ENCODE peak calls at places on chromosomes 2 and 18, in six cellular contexts. One of them, this sample, is unnamed.

GRCh38 chr18:50559750-50560680 is at the start of gene MAPK4:
- DNase-seq in OCI-LY7: no peak
- DNase-seq in heart left ventricle: peak; percentile 53
- DNase-seq in fibroblast of villous mesenchyme: peak; percentile 11
- DNase-seq in astrocyte of the spinal cord: peak; percentile 1
- DNase-seq in testis: peak; percentile 57
- DNase-seq in this sample: peak; percentile 8

GRCh38 chr2:219997341-219997851 is 370.0 kb downstream of the SLC4A3 start:
- DNase-seq in astrocyte of the spinal cord: peak; percentile 55
- DNase-seq in heart left ventricle: peak; percentile 25
- DNase-seq in fibroblast of villous mesenchyme: peak; percentile 69
- DNase-seq in testis: peak; percentile 88
- DNase-seq in OCI-LY7: peak; percentile 4
- DNase-seq in this sample: peak; percentile 23

GRCh38 chr2:129484999-129485398 is 494.5 kb upstream of the RAB6C start:
- DNase-seq in testis: no peak
- DNase-seq in fibroblast of villous mesenchyme: no peak
- DNase-seq in heart left ventricle: no peak
- DNase-seq in OCI-LY7: no peak
- DNase-seq in astrocyte of the spinal cord: no peak
- DNase-seq in this sample: no peak

GRCh38 chr18:47247833-47248609 is 3.4 kb downstream of the SKOR2 start:
- DNase-seq in testis: no peak
- DNase-seq in astrocyte of the spinal cord: no peak
- DNase-seq in heart left ventricle: no peak
- DNase-seq in OCI-LY7: no peak
- DNase-seq in fibroblast of villous mesenchyme: no peak
- DNase-seq in this sample: no peak

GRCh38 chr2:62114564-62114963 is 81.4 kb upstream of the B3GNT2 start:
- DNase-seq in fibroblast of villous mesenchyme: no peak
- DNase-seq in OCI-LY7: no peak
- DNase-seq in heart left ventricle: peak; percentile 43
- DNase-seq in testis: no peak
- DNase-seq in astrocyte of the spinal cord: no peak
- DNase-seq in this sample: no peak

GRCh38 chr18:26503382-26503781 is 45.0 kb downstream of the KCTD1 start:
- DNase-seq in astrocyte of the spinal cord: no peak
- DNase-seq in heart left ventricle: no peak
- DNase-seq in testis: no peak
- DNase-seq in fibroblast of villous mesenchyme: no peak
- DNase-seq in OCI-LY7: no peak
- DNase-seq in this sample: no peak

GRCh38 chr2:209380278-209380677 is 43.6 kb upstream of the MAP2 start:
- DNase-seq in testis: no peak
- DNase-seq in OCI-LY7: peak; percentile 4
- DNase-seq in heart left ventricle: no peak
- DNase-seq in fibroblast of villous mesenchyme: no peak
- DNase-seq in astrocyte of the spinal cord: no peak
- DNase-seq in this sample: no peak

GRCh38 chr2:145020694-145021093 is 500.8 kb upstream of the ZEB2 start:
- DNase-seq in testis: no peak
- DNase-seq in fibroblast of villous mesenchyme: peak; percentile 64
- DNase-seq in heart left ventricle: no peak
- DNase-seq in astrocyte of the spinal cord: no peak
- DNase-seq in OCI-LY7: no peak
- DNase-seq in this sample: no peak

GRCh38 chr2:152336103-152336853 is 1.3 kb downstream of the FMNL2 start:
- DNase-seq in OCI-LY7: no peak
- DNase-seq in fibroblast of villous mesenchyme: peak; percentile 62
- DNase-seq in astrocyte of the spinal cord: peak; percentile 55
- DNase-seq in heart left ventricle: peak; percentile 69
- DNase-seq in testis: peak; percentile 76
- DNase-seq in this sample: peak; percentile 38

GRCh38 chr2:119914266-119914665 is 98.6 kb upstream of the EPB41L5 start:
- DNase-seq in fibroblast of villous mesenchyme: peak; percentile 66
- DNase-seq in heart left ventricle: no peak
- DNase-seq in testis: no peak
- DNase-seq in OCI-LY7: no peak
- DNase-seq in astrocyte of the spinal cord: no peak
- DNase-seq in this sample: no peak

GRCh38 chr2:52745144-52745543 is 1022.5 kb upstream of the CHAC2 start:
- DNase-seq in OCI-LY7: no peak
- DNase-seq in heart left ventricle: no peak
- DNase-seq in fibroblast of villous mesenchyme: no peak
- DNase-seq in testis: no peak
- DNase-seq in astrocyte of the spinal cord: no peak
- DNase-seq in this sample: no peak

GRCh38 chr18:77103991-77104521 is 28.5 kb downstream of the MBP start:
- DNase-seq in testis: no peak
- DNase-seq in fibroblast of villous mesenchyme: peak; percentile 80
- DNase-seq in astrocyte of the spinal cord: no peak
- DNase-seq in heart left ventricle: no peak
- DNase-seq in OCI-LY7: no peak
- DNase-seq in this sample: peak; percentile 39

GRCh38 chr2:82731824-82732223 is 1727.3 kb downstream of the SUCLG1 start:
- DNase-seq in OCI-LY7: no peak
- DNase-seq in testis: no peak
- DNase-seq in astrocyte of the spinal cord: no peak
- DNase-seq in fibroblast of villous mesenchyme: no peak
- DNase-seq in heart left ventricle: no peak
- DNase-seq in this sample: no peak

GRCh38 chr2:241036964-241037421 is 38.6 kb downstream of the SNED1 start:
- DNase-seq in fibroblast of villous mesenchyme: no peak
- DNase-seq in heart left ventricle: no peak
- DNase-seq in OCI-LY7: no peak
- DNase-seq in astrocyte of the spinal cord: no peak
- DNase-seq in testis: no peak
- DNase-seq in this sample: no peak

GRCh38 chr2:236177967-236178909 is 10.1 kb upstream of the GBX2 start:
- DNase-seq in OCI-LY7: no peak
- DNase-seq in heart left ventricle: peak; percentile 60
- DNase-seq in fibroblast of villous mesenchyme: peak; percentile 63
- DNase-seq in astrocyte of the spinal cord: peak; percentile 53
- DNase-seq in testis: peak; percentile 83
- DNase-seq in this sample: peak; percentile 56

GRCh38 chr2:188746727-188747126 is 227.4 kb upstream of the COL3A1 start:
- DNase-seq in fibroblast of villous mesenchyme: peak; percentile 65
- DNase-seq in heart left ventricle: no peak
- DNase-seq in astrocyte of the spinal cord: peak; percentile 52
- DNase-seq in OCI-LY7: no peak
- DNase-seq in testis: no peak
- DNase-seq in this sample: peak; percentile 25

GRCh38 chr2:147547425-147547824 is 297.4 kb upstream of the ACVR2A start:
- DNase-seq in testis: no peak
- DNase-seq in OCI-LY7: no peak
- DNase-seq in astrocyte of the spinal cord: no peak
- DNase-seq in heart left ventricle: no peak
- DNase-seq in fibroblast of villous mesenchyme: no peak
- DNase-seq in this sample: peak; percentile 75

DNA sequence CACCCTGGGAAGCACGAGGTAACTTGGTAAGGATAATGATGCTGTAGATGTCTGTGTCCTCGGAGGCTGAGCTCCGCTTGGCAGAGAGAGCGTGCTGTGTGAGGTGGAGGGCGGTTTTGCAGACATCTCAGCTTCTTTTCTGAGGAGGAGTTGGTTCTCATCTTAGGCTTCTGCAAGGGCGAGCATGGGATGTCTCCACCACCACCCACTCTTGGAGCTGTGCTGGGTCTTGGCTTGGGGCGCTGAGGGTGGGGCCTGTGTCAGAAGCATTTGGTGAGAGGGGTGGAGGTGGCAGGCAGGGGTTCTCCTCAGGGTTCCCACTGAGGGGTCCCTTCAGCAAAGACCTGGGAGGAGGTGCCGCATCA is 9.2 kb downstream of the OXER1 start:
- DNase-seq in astrocyte of the spinal cord: no peak
- DNase-seq in testis: no peak
- DNase-seq in heart left ventricle: no peak
- DNase-seq in OCI-LY7: no peak
- DNase-seq in fibroblast of villous mesenchyme: no peak
- DNase-seq in this sample: no peak
- H3K4me3 ChIP-seq in astrocyte of the spinal cord: no peak overlapping the region
- H3K4me3 ChIP-seq in testis: no peak overlapping the region
- H3K4me3 ChIP-seq in heart left ventricle: no peak overlapping the region
- H3K4me3 ChIP-seq in OCI-LY7: no peak overlapping the region
- H3K4me3 ChIP-seq in fibroblast of villous mesenchyme: no peak overlapping the region
- H3K4me3 ChIP-seq in this sample: no peak overlapping the region

GRCh38 chr2:34337735-34338134 is 738.6 kb upstream of the FAM98A start:
- DNase-seq in fibroblast of villous mesenchyme: no peak
- DNase-seq in testis: no peak
- DNase-seq in heart left ventricle: no peak
- DNase-seq in OCI-LY7: no peak
- DNase-seq in astrocyte of the spinal cord: no peak
- DNase-seq in this sample: no peak

GRCh38 chr2:34340307-34340706 is 741.2 kb upstream of the FAM98A start:
- DNase-seq in fibroblast of villous mesenchyme: no peak
- DNase-seq in heart left ventricle: no peak
- DNase-seq in astrocyte of the spinal cord: no peak
- DNase-seq in testis: no peak
- DNase-seq in OCI-LY7: no peak
- DNase-seq in this sample: no peak
- TF ChIP-seq CTCF in fibroblast of villous mesenchyme: no peak
- TF ChIP-seq CTCF in heart left ventricle: no peak
- TF ChIP-seq CTCF in astrocyte of the spinal cord: no peak
- TF ChIP-seq CTCF in testis: no peak
- TF ChIP-seq CTCF in OCI-LY7: no peak
- TF ChIP-seq CTCF in this sample: no peak

DNA sequence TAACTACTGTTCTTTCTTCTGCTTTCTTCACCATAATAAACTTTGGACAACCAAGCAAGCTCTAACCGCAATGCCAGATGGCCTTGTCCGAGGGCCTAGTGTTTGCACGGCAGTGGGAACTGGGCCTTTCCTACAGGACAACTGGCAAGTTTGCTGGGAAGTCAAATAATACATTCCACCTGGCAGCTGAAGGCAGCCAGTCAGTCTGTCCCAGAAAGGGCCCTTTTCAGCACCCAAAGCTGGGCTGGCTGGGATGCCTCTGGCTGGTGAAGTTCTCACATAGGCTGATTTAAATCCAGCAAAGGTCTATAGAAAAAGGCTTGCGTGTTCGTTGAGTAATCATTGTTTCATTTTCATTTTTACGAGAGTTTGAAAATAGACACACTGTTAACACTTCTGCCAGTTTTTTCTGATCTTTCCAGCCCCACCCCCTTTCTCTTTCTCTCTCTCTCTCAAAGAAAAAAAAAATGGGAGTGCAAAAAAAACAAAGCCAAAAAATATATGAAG is 110.0 kb upstream of the EPAS1 start:
- DNase-seq in fibroblast of villous mesenchyme: peak; percentile 97
- DNase-seq in heart left ventricle: peak; percentile 59
- DNase-seq in astrocyte of the spinal cord: peak; percentile 51
- DNase-seq in OCI-LY7: no peak
- DNase-seq in testis: peak; percentile 42
- DNase-seq in this sample: peak; percentile 97
- H3K4me3 ChIP-seq in fibroblast of villous mesenchyme: peak overlapping the region; percentile 16
- H3K4me3 ChIP-seq in heart left ventricle: peak overlapping the region; percentile 15
- H3K4me3 ChIP-seq in astrocyte of the spinal cord: no peak overlapping the region
- H3K4me3 ChIP-seq in OCI-LY7: no peak overlapping the region
- H3K4me3 ChIP-seq in testis: no peak overlapping the region
- H3K4me3 ChIP-seq in this sample: peak overlapping the region; percentile 55

GRCh38 chr2:174694196-174694878 is 69.9 kb downstream of the CHRNA1 start:
- DNase-seq in astrocyte of the spinal cord: no peak
- DNase-seq in fibroblast of villous mesenchyme: no peak
- DNase-seq in heart left ventricle: no peak
- DNase-seq in OCI-LY7: no peak
- DNase-seq in testis: no peak
- DNase-seq in this sample: no peak

GRCh38 chr2:174692256-174692830 is 71.9 kb downstream of the CHRNA1 start:
- DNase-seq in fibroblast of villous mesenchyme: no peak
- DNase-seq in testis: no peak
- DNase-seq in OCI-LY7: no peak
- DNase-seq in heart left ventricle: no peak
- DNase-seq in astrocyte of the spinal cord: no peak
- DNase-seq in this sample: peak; percentile 72

GRCh38 chr2:174694920-174695319 is 69.4 kb downstream of the CHRNA1 start:
- DNase-seq in OCI-LY7: no peak
- DNase-seq in astrocyte of the spinal cord: no peak
- DNase-seq in heart left ventricle: no peak
- DNase-seq in fibroblast of villous mesenchyme: no peak
- DNase-seq in testis: no peak
- DNase-seq in this sample: no peak

GRCh38 chr2:174691203-174691779 is 73.0 kb downstream of the CHRNA1 start:
- DNase-seq in fibroblast of villous mesenchyme: no peak
- DNase-seq in OCI-LY7: no peak
- DNase-seq in astrocyte of the spinal cord: no peak
- DNase-seq in heart left ventricle: no peak
- DNase-seq in testis: no peak
- DNase-seq in this sample: no peak

GRCh38 chr2:174693344-174693743 is 70.9 kb downstream of the CHRNA1 start:
- DNase-seq in fibroblast of villous mesenchyme: no peak
- DNase-seq in OCI-LY7: no peak
- DNase-seq in heart left ventricle: no peak
- DNase-seq in testis: no peak
- DNase-seq in astrocyte of the spinal cord: no peak
- DNase-seq in this sample: no peak
- TF ChIP-seq CTCF in fibroblast of villous mesenchyme: no peak
- TF ChIP-seq CTCF in OCI-LY7: no peak
- TF ChIP-seq CTCF in heart left ventricle: no peak
- TF ChIP-seq CTCF in testis: no peak
- TF ChIP-seq CTCF in astrocyte of the spinal cord: no peak
- TF ChIP-seq CTCF in this sample: no peak

GRCh38 chr18:57885931-57886330 is 82.8 kb upstream of the ATP8B1 start:
- DNase-seq in testis: no peak
- DNase-seq in fibroblast of villous mesenchyme: no peak
- DNase-seq in OCI-LY7: no peak
- DNase-seq in heart left ventricle: no peak
- DNase-seq in astrocyte of the spinal cord: no peak
- DNase-seq in this sample: no peak

GRCh38 chr18:57890266-57890665 is 87.2 kb upstream of the ATP8B1 start:
- DNase-seq in heart left ventricle: no peak
- DNase-seq in testis: no peak
- DNase-seq in OCI-LY7: no peak
- DNase-seq in astrocyte of the spinal cord: no peak
- DNase-seq in fibroblast of villous mesenchyme: no peak
- DNase-seq in this sample: no peak

GRCh38 chr18:57889841-57890240 is 86.7 kb upstream of the ATP8B1 start:
- DNase-seq in heart left ventricle: no peak
- DNase-seq in testis: no peak
- DNase-seq in OCI-LY7: no peak
- DNase-seq in astrocyte of the spinal cord: no peak
- DNase-seq in fibroblast of villous mesenchyme: no peak
- DNase-seq in this sample: no peak

GRCh38 chr18:57891707-57892391 is 88.7 kb upstream of the ATP8B1 start:
- DNase-seq in heart left ventricle: no peak
- DNase-seq in astrocyte of the spinal cord: no peak
- DNase-seq in testis: no peak
- DNase-seq in fibroblast of villous mesenchyme: no peak
- DNase-seq in OCI-LY7: no peak
- DNase-seq in this sample: no peak

DNA sequence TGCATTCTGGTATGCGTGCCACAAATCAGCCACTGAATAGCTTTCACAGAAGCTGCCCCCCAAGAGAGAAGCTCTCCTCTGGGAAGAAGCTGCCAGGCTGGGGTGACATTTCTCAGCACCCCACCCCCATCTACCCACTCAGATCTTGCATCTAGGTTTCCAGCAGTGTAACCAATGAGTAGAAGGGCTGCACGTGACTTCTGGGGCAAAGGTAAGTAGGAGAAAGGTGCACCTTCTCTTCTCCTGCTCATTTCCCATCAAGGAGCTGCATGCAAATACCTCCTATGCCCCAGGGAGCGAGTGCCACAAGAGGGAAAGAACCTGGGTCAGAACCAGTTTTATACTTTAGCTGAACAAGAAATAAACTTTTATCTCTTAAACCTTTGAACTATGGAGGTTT is 84.9 kb upstream of the ATP8B1 start:
- DNase-seq in testis: no peak
- DNase-seq in astrocyte of the spinal cord: no peak
- DNase-seq in OCI-LY7: no peak
- DNase-seq in heart left ventricle: no peak
- DNase-seq in fibroblast of villous mesenchyme: no peak
- DNase-seq in this sample: no peak
- H3K4me3 ChIP-seq in testis: no peak overlapping the region
- H3K4me3 ChIP-seq in astrocyte of the spinal cord: no peak overlapping the region
- H3K4me3 ChIP-seq in OCI-LY7: no peak overlapping the region
- H3K4me3 ChIP-seq in heart left ventricle: no peak overlapping the region
- H3K4me3 ChIP-seq in fibroblast of villous mesenchyme: no peak overlapping the region
- H3K4me3 ChIP-seq in this sample: no peak overlapping the region

This sample was measured in AG10803.